ENCODE peak calls at places on chromosomes 2 and 18, in four cellular contexts. One of them, this sample, is unnamed.

GRCh38 chr2:219581346-219581745 is 9.2 kb downstream of the INHA start:
- DNase-seq in A549: no peak
- DNase-seq in cardiac fibroblast: no peak
- DNase-seq in NB4: no peak
- DNase-seq in this sample: no peak

GRCh38 chr2:73323551-73323950 is 30.2 kb upstream of the EGR4 start:
- DNase-seq in A549: no peak
- DNase-seq in cardiac fibroblast: no peak
- DNase-seq in NB4: no peak
- DNase-seq in this sample: no peak

GRCh38 chr18:37335337-37335736 is 230.3 kb downstream of the CELF4 start:
- DNase-seq in A549: no peak
- DNase-seq in cardiac fibroblast: peak
- DNase-seq in NB4: no peak
- DNase-seq in this sample: no peak

GRCh38 chr2:230690439-230690838 is 22.2 kb upstream of the CAB39 start:
- DNase-seq in A549: no peak
- DNase-seq in cardiac fibroblast: peak
- DNase-seq in NB4: no peak
- DNase-seq in this sample: no peak

GRCh38 chr2:5690718-5691658 is 1.2 kb upstream of the SOX11 start:
- DNase-seq in A549: no peak
- DNase-seq in cardiac fibroblast: peak
- DNase-seq in NB4: no peak
- DNase-seq in this sample: no peak

GRCh38 chr2:46163804-46164569 is 133.2 kb upstream of the EPAS1 start:
- DNase-seq in A549: peak
- DNase-seq in cardiac fibroblast: no peak
- DNase-seq in NB4: no peak
- DNase-seq in this sample: no peak

GRCh38 chr2:202036601-202037037 is 3.0 kb downstream of the FZD7 start:
- DNase-seq in A549: no peak
- DNase-seq in cardiac fibroblast: no peak
- DNase-seq in NB4: no peak
- DNase-seq in this sample: no peak

GRCh38 chr18:59311631-59312030 is 6.8 kb downstream of the CPLX4 start:
- DNase-seq in A549: no peak
- DNase-seq in cardiac fibroblast: no peak
- DNase-seq in NB4: no peak
- DNase-seq in this sample: no peak

GRCh38 chr2:96102596-96103387 is 13.6 kb downstream of the ADRA2B start:
- DNase-seq in A549: no peak
- DNase-seq in cardiac fibroblast: no peak
- DNase-seq in NB4: no peak
- DNase-seq in this sample: no peak

GRCh38 chr2:39128919-39129391 is 8.1 kb upstream of the SOS1 start:
- DNase-seq in A549: no peak
- DNase-seq in cardiac fibroblast: no peak
- DNase-seq in NB4: peak
- DNase-seq in this sample: peak

GRCh38 chr2:186103276-186103675 is 364.7 kb downstream of the FSIP2 start:
- DNase-seq in A549: no peak
- DNase-seq in cardiac fibroblast: no peak
- DNase-seq in NB4: no peak
- DNase-seq in this sample: no peak

GRCh38 chr18:41845563-41845962 is 109.5 kb upstream of the PIK3C3 start:
- DNase-seq in A549: no peak
- DNase-seq in cardiac fibroblast: no peak
- DNase-seq in NB4: no peak
- DNase-seq in this sample: no peak

GRCh38 chr2:127623388-127624320 is 22.3 kb upstream of the GPR17 start:
- DNase-seq in A549: no peak
- DNase-seq in cardiac fibroblast: no peak
- DNase-seq in NB4: no peak
- DNase-seq in this sample: no peak

GRCh38 chr2:66839551-66840320 is 404.8 kb downstream of the MEIS1 start:
- DNase-seq in A549: no peak
- DNase-seq in cardiac fibroblast: peak
- DNase-seq in NB4: no peak
- DNase-seq in this sample: no peak

GRCh38 chr2:207662203-207662602 is 37.0 kb upstream of the METTL21A start:
- DNase-seq in A549: no peak
- DNase-seq in cardiac fibroblast: no peak
- DNase-seq in NB4: peak
- DNase-seq in this sample: peak

GRCh38 chr18:63457987-63458386 is 18.8 kb upstream of the SERPINB5 start:
- DNase-seq in A549: no peak
- DNase-seq in cardiac fibroblast: no peak
- DNase-seq in NB4: no peak
- DNase-seq in this sample: no peak

GRCh38 chr2:29747786-29748470 is 173.5 kb downstream of the ALK start:
- DNase-seq in A549: peak
- DNase-seq in cardiac fibroblast: peak
- DNase-seq in NB4: peak
- DNase-seq in this sample: no peak

GRCh38 chr2:94874277-94874997 is 3.2 kb downstream of the TEKT4 start:
- DNase-seq in A549: peak
- DNase-seq in cardiac fibroblast: peak
- DNase-seq in NB4: peak
- DNase-seq in this sample: peak

GRCh38 chr2:179965291-179965690 is 41.8 kb downstream of the CWC22 start:
- DNase-seq in A549: no peak
- DNase-seq in cardiac fibroblast: no peak
- DNase-seq in NB4: no peak
- DNase-seq in this sample: no peak

DNA sequence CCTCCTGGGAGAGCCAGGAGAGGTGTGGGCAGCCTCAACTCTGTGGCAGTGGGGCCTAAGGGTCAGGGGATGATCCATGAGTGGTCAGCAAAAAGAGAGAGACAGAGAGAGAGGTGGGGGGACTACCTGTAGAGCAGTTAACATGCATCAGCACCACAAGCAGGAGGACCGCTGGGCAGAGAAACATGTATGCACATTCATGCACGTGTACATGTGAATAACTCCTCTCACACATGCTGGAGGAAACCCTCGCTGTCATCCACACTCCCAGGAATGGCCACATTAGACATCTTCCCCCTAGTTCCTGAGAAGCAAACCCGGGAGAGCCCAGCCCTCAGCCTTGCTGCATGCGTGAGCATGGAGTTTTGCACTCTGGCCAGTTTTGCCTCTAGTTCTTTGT is 166.1 kb downstream of the SMAD7 start:
- DNase-seq in A549: no peak
- DNase-seq in cardiac fibroblast: no peak
- DNase-seq in NB4: no peak
- DNase-seq in this sample: peak
- H3K4me3 ChIP-seq in A549: no peak
- H3K4me3 ChIP-seq in cardiac fibroblast: no peak
- H3K4me3 ChIP-seq in NB4: no peak
- H3K4me3 ChIP-seq in this sample: peak

DNA sequence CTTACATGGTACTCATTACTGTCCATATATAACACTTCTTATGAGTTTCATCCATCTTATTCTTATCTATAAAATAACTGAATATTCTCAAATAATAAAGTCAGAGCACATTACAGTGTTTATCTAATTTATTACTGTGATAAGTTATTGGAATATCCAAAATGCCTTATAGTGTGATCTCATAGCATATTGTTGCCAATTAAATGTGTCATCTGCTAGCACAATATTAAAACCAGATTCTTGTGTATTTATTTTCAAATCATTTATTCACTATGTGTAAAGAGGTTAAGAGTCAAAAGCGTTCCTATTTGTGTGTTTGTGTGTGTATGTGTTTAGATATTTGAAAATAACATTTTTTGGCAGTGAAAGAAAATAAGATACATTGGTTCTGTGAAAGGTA is 151.9 kb downstream of the WDR7 start:
- DNase-seq in A549: no peak
- DNase-seq in cardiac fibroblast: no peak
- DNase-seq in NB4: no peak
- DNase-seq in this sample: no peak
- TF ChIP-seq CTCF in A549: no peak
- TF ChIP-seq CTCF in cardiac fibroblast: no peak
- TF ChIP-seq CTCF in NB4: no peak
- TF ChIP-seq CTCF in this sample: no peak

DNA sequence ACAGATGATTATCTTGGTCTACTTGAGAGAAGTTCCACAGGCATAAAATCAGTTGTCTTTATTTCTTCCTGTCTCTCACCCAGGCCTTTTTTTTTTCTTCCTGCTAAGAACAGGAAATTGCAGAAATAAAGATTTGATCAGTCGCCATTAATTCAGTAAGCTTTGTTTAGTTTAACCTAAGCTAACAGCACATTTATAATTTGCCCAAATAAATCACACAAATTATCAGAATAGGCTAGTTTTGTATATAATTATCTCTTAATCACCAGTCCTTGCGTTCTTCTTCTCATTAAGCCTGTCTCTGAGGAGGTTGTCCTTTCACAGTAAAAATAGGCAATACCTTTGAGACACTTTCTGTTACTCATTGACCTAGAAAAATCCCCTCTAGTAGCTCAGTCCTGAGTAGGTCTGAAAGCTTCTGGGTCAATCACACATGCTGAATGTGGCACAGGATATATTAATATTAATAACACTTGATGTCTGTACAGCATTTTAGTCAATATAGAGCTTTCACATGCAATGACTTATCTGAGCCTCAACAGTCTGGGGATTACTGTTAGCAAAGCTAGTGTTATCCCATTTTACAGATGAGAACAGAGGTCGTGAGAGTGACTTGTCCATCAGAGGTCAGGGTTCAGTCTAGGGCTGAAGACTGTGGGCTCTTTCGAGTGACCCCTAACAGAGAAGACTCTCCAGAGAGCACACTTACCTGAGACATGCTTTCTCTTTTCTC is 11.2 kb upstream of the STK17B start:
- DNase-seq in A549: no peak
- DNase-seq in cardiac fibroblast: no peak
- DNase-seq in NB4: no peak
- DNase-seq in this sample: peak
- H3K4me3 ChIP-seq in A549: no peak
- H3K4me3 ChIP-seq in cardiac fibroblast: no peak
- H3K4me3 ChIP-seq in NB4: no peak
- H3K4me3 ChIP-seq in this sample: no peak

GRCh38 chr2:178512491-178512890 is 32.2 kb downstream of the PLEKHA3 start:
- DNase-seq in A549: no peak
- DNase-seq in cardiac fibroblast: no peak
- DNase-seq in NB4: no peak
- DNase-seq in this sample: no peak
- TF ChIP-seq CTCF in A549: no peak
- TF ChIP-seq CTCF in cardiac fibroblast: no peak
- TF ChIP-seq CTCF in NB4: no peak
- TF ChIP-seq CTCF in this sample: no peak

GRCh38 chr18:24214144-24214543 is 75.3 kb downstream of the CABYR start:
- DNase-seq in A549: no peak
- DNase-seq in cardiac fibroblast: no peak
- DNase-seq in NB4: no peak
- DNase-seq in this sample: no peak

GRCh38 chr18:24208270-24209035 is 69.6 kb downstream of the CABYR start:
- DNase-seq in A549: no peak
- DNase-seq in cardiac fibroblast: peak
- DNase-seq in NB4: no peak
- DNase-seq in this sample: no peak

GRCh38 chr18:24209558-24209957 is 70.7 kb downstream of the CABYR start:
- DNase-seq in A549: no peak
- DNase-seq in cardiac fibroblast: no peak
- DNase-seq in NB4: no peak
- DNase-seq in this sample: no peak

GRCh38 chr18:24214913-24215312 is 76.1 kb downstream of the CABYR start:
- DNase-seq in A549: no peak
- DNase-seq in cardiac fibroblast: no peak
- DNase-seq in NB4: no peak
- DNase-seq in this sample: no peak

GRCh38 chr18:24212939-24213338 is 74.1 kb downstream of the CABYR start:
- DNase-seq in A549: no peak
- DNase-seq in cardiac fibroblast: peak
- DNase-seq in NB4: no peak
- DNase-seq in this sample: no peak
- H3K4me3 ChIP-seq in A549: no peak
- H3K4me3 ChIP-seq in cardiac fibroblast: no peak
- H3K4me3 ChIP-seq in NB4: no peak
- H3K4me3 ChIP-seq in this sample: no peak

GRCh38 chr2:146523218-146523617 is 1321.6 kb upstream of the ACVR2A start:
- DNase-seq in A549: no peak
- DNase-seq in cardiac fibroblast: peak
- DNase-seq in NB4: peak
- DNase-seq in this sample: no peak
- TF ChIP-seq CTCF in A549: peak
- TF ChIP-seq CTCF in cardiac fibroblast: no peak
- TF ChIP-seq CTCF in NB4: no peak
- TF ChIP-seq CTCF in this sample: no peak